ENCODE peak calls at places on chromosomes 1 and 21, in five cellular contexts. X, P, B, Z and A are unnamed samples.

GRCh38 chr1:62720946-62721554 is 32.9 kb upstream of the DOCK7 start:
- DNase-seq in X (no peak), P (peak; percentile 26), B (no peak), Z (no peak), A (no peak)

GRCh38 chr1:115283249-115283648 is 54.8 kb downstream of the NGF start:
- DNase-seq in X (no peak), P (no peak), B (no peak), Z (no peak), A (no peak)

GRCh38 chr1:230354005-230354404 is 72.1 kb downstream of the PGBD5 start:
- DNase-seq in X (no peak), P (no peak), B (no peak), Z (no peak), A (no peak)

GRCh38 chr1:150596095-150596892 is 16.9 kb upstream of the MCL1 start:
- DNase-seq in X (no peak), P (no peak), B (peak; percentile 76), Z (no peak), A (no peak)

GRCh38 chr21:46122758-46123683 is 25.1 kb downstream of the COL6A2 start:
- DNase-seq in X (no peak), P (peak; percentile 12), B (no peak), Z (no peak), A (no peak)

GRCh38 chr1:40078512-40079333 is 18.3 kb downstream of the PPT1 start:
- DNase-seq in X (peak; percentile 41), P (peak; percentile 34), B (peak; percentile 86), Z (peak; percentile 73), A (peak; percentile 76)

GRCh38 chr1:221722254-221723017 is 19.5 kb downstream of the DUSP10 start:
- DNase-seq in X (no peak), P (no peak), B (no peak), Z (no peak), A (no peak)

GRCh38 chr1:110190282-110190929 is 19.7 kb upstream of the KCNC4 start:
- DNase-seq in X (no peak), P (peak; percentile 61), B (no peak), Z (no peak), A (no peak)

GRCh38 chr1:206506405-206506802 is 927 bp upstream of the RASSF5 start:
- DNase-seq in X (no peak), P (no peak), B (no peak), Z (no peak), A (no peak)

DNA sequence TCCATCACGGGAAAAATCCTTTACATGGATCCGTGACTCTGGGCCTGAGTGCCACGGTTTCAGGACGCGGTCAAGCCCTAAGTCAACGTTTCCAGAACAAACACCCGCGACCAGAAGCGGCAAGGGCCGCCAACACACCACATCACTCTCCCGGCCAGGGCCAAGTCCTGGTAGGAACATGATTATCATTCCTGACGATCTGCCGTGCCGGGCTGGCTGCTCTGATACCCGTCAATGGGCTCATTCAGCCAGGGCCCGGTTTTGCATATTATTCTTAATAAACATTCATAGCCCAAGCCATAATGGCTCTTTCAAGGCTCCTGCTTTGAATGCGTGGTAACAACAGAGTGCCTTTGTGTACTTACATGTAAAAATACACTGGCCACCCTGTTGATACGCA is 44.6 kb upstream of the SIM2 start:
- DNase-seq in X (no peak), P (no peak), B (no peak), Z (no peak), A (no peak)
- TF ChIP-seq CTCF in X (no peak), P (no peak), B (no peak), Z (no peak), A (no peak)

GRCh38 chr1:1406821-1407100 is 332 bp downstream of the MRPL20 start:
- DNase-seq in X (no peak), P (no peak), B (no peak), Z (no peak), A (no peak)

GRCh38 chr1:1407957-1408318 is 845 bp upstream of the MRPL20 start:
- DNase-seq in X (no peak), P (no peak), B (no peak), Z (no peak), A (no peak)

GRCh38 chr1:1406101-1406820 is 832 bp downstream of the MRPL20 start:
- DNase-seq in X (no peak), P (no peak), B (no peak), Z (no peak), A (no peak)

GRCh38 chr1:1403543-1404112 is 3.5 kb downstream of the MRPL20 start:
- DNase-seq in X (no peak), P (no peak), B (no peak), Z (no peak), A (no peak)

DNA sequence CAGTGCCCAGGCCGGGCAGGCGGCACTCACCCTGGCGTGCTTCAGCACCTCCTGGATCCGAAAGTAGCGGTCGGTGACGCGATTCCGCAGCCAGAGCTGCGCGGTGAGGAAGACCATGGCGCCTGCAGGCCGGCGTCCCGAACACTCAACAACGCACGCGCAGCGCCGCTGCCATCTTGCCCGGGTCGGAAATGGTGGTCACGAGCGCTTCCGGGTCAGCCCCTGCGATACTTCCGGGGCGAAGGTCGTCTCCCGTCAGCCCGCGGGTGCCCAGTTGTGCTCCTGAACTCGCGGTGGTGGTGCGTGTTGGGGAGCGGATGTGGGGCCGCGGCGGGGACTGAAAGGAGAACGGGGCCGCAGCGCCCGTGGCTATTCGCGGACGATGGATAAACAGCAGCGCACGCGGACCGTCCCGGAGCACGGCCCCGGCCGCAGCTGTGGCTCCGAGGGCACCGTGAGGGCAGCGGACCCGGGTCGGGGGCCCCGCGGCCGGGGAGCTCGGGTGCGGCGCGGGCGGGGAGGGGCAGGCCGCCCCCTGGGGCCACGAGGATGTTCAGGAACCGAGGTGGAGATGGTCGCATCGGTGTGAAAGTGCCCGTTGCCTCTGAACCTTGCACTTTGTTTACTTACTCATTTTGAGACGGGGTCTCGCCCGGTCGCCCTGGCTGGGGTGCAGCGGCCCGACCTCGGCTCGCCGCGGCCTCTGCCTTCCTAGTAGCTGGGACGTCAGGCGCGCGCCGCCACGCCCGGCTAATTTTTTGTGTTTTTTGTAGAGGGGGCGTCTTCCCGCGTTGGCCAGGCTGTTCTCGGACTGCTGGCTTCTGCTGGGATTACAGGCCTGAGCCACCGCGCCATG is at the start of gene MRPL20:
- DNase-seq in X (peak; percentile 73), P (peak; percentile 96), B (peak; percentile 96), Z (peak; percentile 78), A (peak; percentile 86)
- TF ChIP-seq CTCF in X (no peak), P (no peak), B (peak; percentile 25), Z (no peak), A (no peak)

GRCh38 chr21:36540700-36541099 is 60.8 kb upstream of the CLDN14 start:
- DNase-seq in X (no peak), P (no peak), B (no peak), Z (no peak), A (no peak)

GRCh38 chr21:36544545-36544944 is 64.6 kb upstream of the CLDN14 start:
- DNase-seq in X (no peak), P (no peak), B (no peak), Z (no peak), A (no peak)

GRCh38 chr21:36543924-36544323 is 64.0 kb upstream of the CLDN14 start:
- DNase-seq in X (no peak), P (no peak), B (no peak), Z (no peak), A (no peak)

GRCh38 chr21:36541721-36542139 is 61.8 kb upstream of the CLDN14 start:
- DNase-seq in X (no peak), P (no peak), B (no peak), Z (no peak), A (no peak)

GRCh38 chr21:36542312-36543101 is 62.6 kb upstream of the CLDN14 start:
- DNase-seq in X (no peak), P (no peak), B (no peak), Z (no peak), A (no peak)
- TF ChIP-seq CTCF in X (no peak), P (no peak), B (peak; percentile 15), Z (no peak), A (no peak)

GRCh38 chr1:67676946-67677345 is 8.1 kb upstream of the GADD45A start:
- DNase-seq in X (no peak), P (no peak), B (no peak), Z (no peak), A (no peak)
- TF ChIP-seq CTCF in X (no peak), P (no peak), B (no peak), Z (no peak), A (no peak)

GRCh38 chr1:37861151-37861550 is 1.8 kb upstream of the MTF1 start:
- DNase-seq in X (no peak), P (no peak), B (peak; percentile 19), Z (no peak), A (no peak)

GRCh38 chr1:37859507-37860345 is at the start of gene MTF1:
- DNase-seq in X (peak; percentile 93), P (peak; percentile 98), B (peak; percentile 97), Z (peak; percentile 91), A (peak; percentile 97)

GRCh38 chr1:37858931-37859506 is 373 bp downstream of the MTF1 start:
- DNase-seq in X (no peak), P (no peak), B (no peak), Z (no peak), A (peak; percentile 3)

GRCh38 chr1:37862330-37862729 is 2.9 kb upstream of the MTF1 start:
- DNase-seq in X (no peak), P (no peak), B (peak; percentile 90), Z (peak; percentile 87), A (no peak)

DNA sequence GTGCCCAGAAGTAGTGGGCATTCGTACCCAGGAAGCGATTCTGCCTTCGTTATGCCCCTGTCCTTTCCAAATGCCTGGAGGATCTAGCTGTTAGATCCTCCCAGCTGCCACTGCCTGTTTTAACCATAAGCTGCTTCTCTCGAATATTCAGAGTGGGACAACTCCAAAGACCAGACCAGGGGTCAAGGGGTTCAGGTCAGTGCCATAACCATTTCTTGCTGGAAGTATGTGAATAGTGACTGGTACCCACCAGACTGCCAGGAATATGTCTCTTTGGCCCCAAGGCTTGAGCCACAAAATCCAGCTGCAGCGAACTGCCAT is 914 bp upstream of the MTF1 start:
- DNase-seq in X (no peak), P (no peak), B (no peak), Z (no peak), A (no peak)
- TF ChIP-seq CTCF in X (no peak), P (no peak), B (peak; percentile 11), Z (peak; percentile 4), A (no peak)

GRCh38 chr1:89599332-89599630 is 33.6 kb upstream of the LRRC8C start:
- DNase-seq in X (no peak), P (no peak), B (no peak), Z (no peak), A (no peak)
- TF ChIP-seq CTCF in X (no peak), P (no peak), B (peak; percentile 23), Z (peak; percentile 35), A (no peak)

DNA sequence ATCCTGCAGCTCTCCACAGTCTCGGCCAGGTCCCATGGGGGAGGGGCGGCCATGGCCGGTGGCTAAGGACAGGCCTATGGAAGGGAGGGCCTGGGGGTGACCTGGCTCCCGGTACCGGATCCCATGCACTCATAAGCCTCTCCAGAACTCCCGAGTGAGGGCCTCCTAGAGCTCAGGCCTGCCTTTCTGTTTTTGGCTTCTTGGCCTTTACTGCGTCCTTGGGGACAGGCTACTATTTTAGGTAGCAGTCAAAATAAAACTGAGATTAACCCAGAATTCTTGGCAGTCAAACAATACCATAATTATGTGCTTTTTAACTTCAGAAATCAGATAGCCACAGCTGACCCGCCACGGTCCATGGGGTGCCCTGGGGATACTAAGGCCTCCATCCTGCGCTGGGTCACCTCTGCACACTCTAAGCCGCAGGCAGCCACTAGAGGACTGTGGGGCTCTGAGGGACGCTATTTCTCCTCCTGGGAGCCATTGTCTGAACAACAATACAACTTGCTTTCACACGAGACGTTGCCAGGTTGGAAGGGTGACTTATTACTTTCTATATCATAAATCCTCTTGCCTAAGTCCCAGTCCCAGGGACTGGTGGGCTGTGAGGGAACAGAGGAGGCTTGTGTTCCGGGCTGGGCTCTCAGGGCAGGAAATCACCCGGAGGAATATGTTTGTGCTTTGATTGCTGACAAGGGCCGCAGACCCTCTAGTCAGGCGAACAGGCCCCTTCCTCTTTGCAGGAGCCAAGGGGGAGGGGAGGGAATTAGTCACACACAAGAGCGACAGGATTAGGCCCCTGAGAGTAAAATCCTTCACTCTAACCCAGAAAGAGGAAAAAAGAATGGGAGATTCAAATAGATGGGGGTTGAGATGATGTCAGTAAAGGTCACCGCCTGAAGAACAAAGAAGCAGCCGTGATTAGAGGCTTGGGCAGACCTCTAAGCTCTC is 40.7 kb upstream of the BCAR3 start:
- DNase-seq in X (no peak), P (peak; percentile 69), B (no peak), Z (no peak), A (no peak)
- TF ChIP-seq CTCF in X (no peak), P (peak; percentile 8), B (no peak), Z (no peak), A (no peak)